ENCODE peak calls at places on chromosomes 12 and 14, in eight cellular contexts. One of them, this sample, is unnamed.
A peak's percentile ranks its signal among the peaks of the same experiment; 100 is the strongest.

GRCh38 chr14:76958975-76959710 is 69.4 kb downstream of the IRF2BPL start:
- DNase-seq in CD14-positive monocyte: peak; percentile 62
- DNase-seq in activated T-cell treated with anti-CD3 and anti-CD28 coated beads for 48 hours: peak; percentile 30
- DNase-seq in hypothalamus: no peak
- DNase-seq in SHP77: peak; percentile 40
- DNase-seq in AG04450: no peak
- DNase-seq in HuH-7.5: no peak
- DNase-seq in T-helper 9 cell: no peak
- DNase-seq in this sample: no peak

GRCh38 chr14:59768855-59769254 is 101.7 kb downstream of the RTN1 start:
- DNase-seq in CD14-positive monocyte: no peak
- DNase-seq in activated T-cell treated with anti-CD3 and anti-CD28 coated beads for 48 hours: no peak
- DNase-seq in hypothalamus: no peak
- DNase-seq in SHP77: no peak
- DNase-seq in AG04450: no peak
- DNase-seq in HuH-7.5: no peak
- DNase-seq in T-helper 9 cell: no peak
- DNase-seq in this sample: no peak

GRCh38 chr12:104628338-104629135 is 171.8 kb downstream of the CHST11 start:
- DNase-seq in CD14-positive monocyte: no peak
- DNase-seq in activated T-cell treated with anti-CD3 and anti-CD28 coated beads for 48 hours: no peak
- DNase-seq in hypothalamus: no peak
- DNase-seq in SHP77: no peak
- DNase-seq in AG04450: no peak
- DNase-seq in HuH-7.5: no peak
- DNase-seq in T-helper 9 cell: no peak
- DNase-seq in this sample: no peak

GRCh38 chr12:90090929-90091651 is 382.5 kb upstream of the ATP2B1 start:
- DNase-seq in CD14-positive monocyte: peak; percentile 71
- DNase-seq in activated T-cell treated with anti-CD3 and anti-CD28 coated beads for 48 hours: no peak
- DNase-seq in hypothalamus: no peak
- DNase-seq in SHP77: no peak
- DNase-seq in AG04450: peak; percentile 63
- DNase-seq in HuH-7.5: no peak
- DNase-seq in T-helper 9 cell: no peak
- DNase-seq in this sample: no peak

GRCh38 chr12:103520686-103521215 is 25.0 kb upstream of the C12orf42 start:
- DNase-seq in CD14-positive monocyte: no peak
- DNase-seq in activated T-cell treated with anti-CD3 and anti-CD28 coated beads for 48 hours: no peak
- DNase-seq in hypothalamus: no peak
- DNase-seq in SHP77: no peak
- DNase-seq in AG04450: no peak
- DNase-seq in HuH-7.5: no peak
- DNase-seq in T-helper 9 cell: no peak
- DNase-seq in this sample: no peak

GRCh38 chr12:50825372-50825838 is 17.3 kb upstream of the TMPRSS12 start:
- DNase-seq in CD14-positive monocyte: no peak
- DNase-seq in activated T-cell treated with anti-CD3 and anti-CD28 coated beads for 48 hours: no peak
- DNase-seq in hypothalamus: no peak
- DNase-seq in SHP77: peak; percentile 14
- DNase-seq in AG04450: peak; percentile 50
- DNase-seq in HuH-7.5: no peak
- DNase-seq in T-helper 9 cell: no peak
- DNase-seq in this sample: no peak

GRCh38 chr14:30355431-30355913 is 203.5 kb upstream of the G2E3 start:
- DNase-seq in CD14-positive monocyte: no peak
- DNase-seq in activated T-cell treated with anti-CD3 and anti-CD28 coated beads for 48 hours: peak; percentile 5
- DNase-seq in hypothalamus: no peak
- DNase-seq in SHP77: no peak
- DNase-seq in AG04450: no peak
- DNase-seq in HuH-7.5: peak; percentile 35
- DNase-seq in T-helper 9 cell: no peak
- DNase-seq in this sample: no peak

GRCh38 chr12:75887979-75888378 is 143.6 kb downstream of the PHLDA1 start:
- DNase-seq in CD14-positive monocyte: no peak
- DNase-seq in activated T-cell treated with anti-CD3 and anti-CD28 coated beads for 48 hours: no peak
- DNase-seq in hypothalamus: no peak
- DNase-seq in SHP77: no peak
- DNase-seq in AG04450: no peak
- DNase-seq in HuH-7.5: no peak
- DNase-seq in T-helper 9 cell: no peak
- DNase-seq in this sample: no peak

GRCh38 chr12:69065804-69066203 is 132.8 kb upstream of the CPM start:
- DNase-seq in CD14-positive monocyte: no peak
- DNase-seq in activated T-cell treated with anti-CD3 and anti-CD28 coated beads for 48 hours: no peak
- DNase-seq in hypothalamus: no peak
- DNase-seq in SHP77: peak; percentile 3
- DNase-seq in AG04450: no peak
- DNase-seq in HuH-7.5: no peak
- DNase-seq in T-helper 9 cell: no peak
- DNase-seq in this sample: no peak

GRCh38 chr14:30921305-30921704 is 46.9 kb downstream of the COCH start:
- DNase-seq in CD14-positive monocyte: no peak
- DNase-seq in activated T-cell treated with anti-CD3 and anti-CD28 coated beads for 48 hours: no peak
- DNase-seq in hypothalamus: no peak
- DNase-seq in SHP77: no peak
- DNase-seq in AG04450: no peak
- DNase-seq in HuH-7.5: no peak
- DNase-seq in T-helper 9 cell: no peak
- DNase-seq in this sample: no peak

GRCh38 chr14:90726656-90727055 is 89.6 kb downstream of the TTC7B start:
- DNase-seq in CD14-positive monocyte: no peak
- DNase-seq in activated T-cell treated with anti-CD3 and anti-CD28 coated beads for 48 hours: no peak
- DNase-seq in hypothalamus: peak; percentile 32
- DNase-seq in SHP77: no peak
- DNase-seq in AG04450: no peak
- DNase-seq in HuH-7.5: no peak
- DNase-seq in T-helper 9 cell: no peak
- DNase-seq in this sample: peak; percentile 33

GRCh38 chr12:110733089-110733715 is 9.5 kb downstream of the PPP1CC start:
- DNase-seq in CD14-positive monocyte: no peak
- DNase-seq in activated T-cell treated with anti-CD3 and anti-CD28 coated beads for 48 hours: no peak
- DNase-seq in hypothalamus: no peak
- DNase-seq in SHP77: no peak
- DNase-seq in AG04450: no peak
- DNase-seq in HuH-7.5: no peak
- DNase-seq in T-helper 9 cell: no peak
- DNase-seq in this sample: no peak

GRCh38 chr12:92030618-92031017 is 115.0 kb downstream of the BTG1 start:
- DNase-seq in CD14-positive monocyte: peak; percentile 51
- DNase-seq in activated T-cell treated with anti-CD3 and anti-CD28 coated beads for 48 hours: no peak
- DNase-seq in hypothalamus: no peak
- DNase-seq in SHP77: no peak
- DNase-seq in AG04450: no peak
- DNase-seq in HuH-7.5: no peak
- DNase-seq in T-helper 9 cell: peak; percentile 35
- DNase-seq in this sample: no peak

GRCh38 chr14:52369305-52369781 is 55.2 kb downstream of the PTGER2 start:
- DNase-seq in CD14-positive monocyte: no peak
- DNase-seq in activated T-cell treated with anti-CD3 and anti-CD28 coated beads for 48 hours: no peak
- DNase-seq in hypothalamus: no peak
- DNase-seq in SHP77: no peak
- DNase-seq in AG04450: no peak
- DNase-seq in HuH-7.5: no peak
- DNase-seq in T-helper 9 cell: no peak
- DNase-seq in this sample: no peak

GRCh38 chr14:95119336-95119735 is 38.0 kb downstream of the DICER1 start:
- DNase-seq in CD14-positive monocyte: no peak
- DNase-seq in activated T-cell treated with anti-CD3 and anti-CD28 coated beads for 48 hours: no peak
- DNase-seq in hypothalamus: no peak
- DNase-seq in SHP77: no peak
- DNase-seq in AG04450: no peak
- DNase-seq in HuH-7.5: no peak
- DNase-seq in T-helper 9 cell: no peak
- DNase-seq in this sample: no peak

GRCh38 chr14:105065280-105066228 is at the start of gene GPR132:
- DNase-seq in CD14-positive monocyte: peak; percentile 98
- DNase-seq in activated T-cell treated with anti-CD3 and anti-CD28 coated beads for 48 hours: peak; percentile 79
- DNase-seq in hypothalamus: no peak
- DNase-seq in SHP77: no peak
- DNase-seq in AG04450: no peak
- DNase-seq in HuH-7.5: no peak
- DNase-seq in T-helper 9 cell: peak; percentile 84
- DNase-seq in this sample: no peak

GRCh38 chr14:93160353-93160801 is 24.3 kb downstream of the MOAP1 start:
- DNase-seq in CD14-positive monocyte: no peak
- DNase-seq in activated T-cell treated with anti-CD3 and anti-CD28 coated beads for 48 hours: no peak
- DNase-seq in hypothalamus: no peak
- DNase-seq in SHP77: peak; percentile 46
- DNase-seq in AG04450: no peak
- DNase-seq in HuH-7.5: no peak
- DNase-seq in T-helper 9 cell: no peak
- DNase-seq in this sample: peak; percentile 66

GRCh38 chr12:68332726-68333630 is 816 bp upstream of the MDM1 start:
- DNase-seq in CD14-positive monocyte: no peak
- DNase-seq in activated T-cell treated with anti-CD3 and anti-CD28 coated beads for 48 hours: no peak
- DNase-seq in hypothalamus: no peak
- DNase-seq in SHP77: no peak
- DNase-seq in AG04450: no peak
- DNase-seq in HuH-7.5: no peak
- DNase-seq in T-helper 9 cell: no peak
- DNase-seq in this sample: no peak

GRCh38 chr14:68891851-68892660 is 87.0 kb downstream of the ACTN1 start:
- DNase-seq in CD14-positive monocyte: no peak
- DNase-seq in activated T-cell treated with anti-CD3 and anti-CD28 coated beads for 48 hours: no peak
- DNase-seq in hypothalamus: no peak
- DNase-seq in SHP77: no peak
- DNase-seq in AG04450: no peak
- DNase-seq in HuH-7.5: no peak
- DNase-seq in T-helper 9 cell: no peak
- DNase-seq in this sample: no peak

GRCh38 chr12:124419292-124420040 is 124.6 kb downstream of the RFLNA start:
- DNase-seq in CD14-positive monocyte: no peak
- DNase-seq in activated T-cell treated with anti-CD3 and anti-CD28 coated beads for 48 hours: no peak
- DNase-seq in hypothalamus: no peak
- DNase-seq in SHP77: peak; percentile 18
- DNase-seq in AG04450: peak; percentile 81
- DNase-seq in HuH-7.5: no peak
- DNase-seq in T-helper 9 cell: no peak
- DNase-seq in this sample: no peak

GRCh38 chr14:24398943-24399801 is at the start of gene NYNRIN:
- DNase-seq in CD14-positive monocyte: no peak
- DNase-seq in activated T-cell treated with anti-CD3 and anti-CD28 coated beads for 48 hours: peak; percentile 12
- DNase-seq in hypothalamus: peak; percentile 20
- DNase-seq in SHP77: no peak
- DNase-seq in AG04450: no peak
- DNase-seq in HuH-7.5: no peak
- DNase-seq in T-helper 9 cell: peak; percentile 22
- DNase-seq in this sample: peak; percentile 93

GRCh38 chr14:100776681-100777365 is 49.1 kb upstream of the MEG3 start:
- DNase-seq in CD14-positive monocyte: no peak
- DNase-seq in activated T-cell treated with anti-CD3 and anti-CD28 coated beads for 48 hours: no peak
- DNase-seq in hypothalamus: no peak
- DNase-seq in SHP77: no peak
- DNase-seq in AG04450: no peak
- DNase-seq in HuH-7.5: no peak
- DNase-seq in T-helper 9 cell: no peak
- DNase-seq in this sample: peak; percentile 48

GRCh38 chr14:76305474-76305826 is 70.5 kb upstream of the ESRRB start:
- DNase-seq in CD14-positive monocyte: no peak
- DNase-seq in activated T-cell treated with anti-CD3 and anti-CD28 coated beads for 48 hours: no peak
- DNase-seq in hypothalamus: no peak
- DNase-seq in SHP77: no peak
- DNase-seq in AG04450: no peak
- DNase-seq in HuH-7.5: no peak
- DNase-seq in T-helper 9 cell: no peak
- DNase-seq in this sample: no peak

GRCh38 chr12:122643207-122643805 is 59.9 kb downstream of the HCAR2 start:
- DNase-seq in CD14-positive monocyte: no peak
- DNase-seq in activated T-cell treated with anti-CD3 and anti-CD28 coated beads for 48 hours: no peak
- DNase-seq in hypothalamus: no peak
- DNase-seq in SHP77: no peak
- DNase-seq in AG04450: no peak
- DNase-seq in HuH-7.5: no peak
- DNase-seq in T-helper 9 cell: no peak
- DNase-seq in this sample: no peak

GRCh38 chr12:14961466-14962155 is at the start of gene ARHGDIB:
- DNase-seq in CD14-positive monocyte: peak; percentile 64
- DNase-seq in activated T-cell treated with anti-CD3 and anti-CD28 coated beads for 48 hours: peak; percentile 52
- DNase-seq in hypothalamus: no peak
- DNase-seq in SHP77: no peak
- DNase-seq in AG04450: no peak
- DNase-seq in HuH-7.5: no peak
- DNase-seq in T-helper 9 cell: peak; percentile 68
- DNase-seq in this sample: no peak

GRCh38 chr14:104690861-104691455 is 1.5 kb downstream of the INF2 start:
- DNase-seq in CD14-positive monocyte: no peak
- DNase-seq in activated T-cell treated with anti-CD3 and anti-CD28 coated beads for 48 hours: no peak
- DNase-seq in hypothalamus: no peak
- DNase-seq in SHP77: no peak
- DNase-seq in AG04450: no peak
- DNase-seq in HuH-7.5: no peak
- DNase-seq in T-helper 9 cell: no peak
- DNase-seq in this sample: no peak

GRCh38 chr12:4579305-4580097 is 17.5 kb downstream of the DYRK4 start:
- DNase-seq in CD14-positive monocyte: no peak
- DNase-seq in activated T-cell treated with anti-CD3 and anti-CD28 coated beads for 48 hours: no peak
- DNase-seq in hypothalamus: no peak
- DNase-seq in SHP77: no peak
- DNase-seq in AG04450: no peak
- DNase-seq in HuH-7.5: peak; percentile 19
- DNase-seq in T-helper 9 cell: no peak
- DNase-seq in this sample: peak; percentile 62

GRCh38 chr14:99907761-99908652 is 114.8 kb downstream of the EML1 start:
- DNase-seq in CD14-positive monocyte: no peak
- DNase-seq in activated T-cell treated with anti-CD3 and anti-CD28 coated beads for 48 hours: no peak
- DNase-seq in hypothalamus: no peak
- DNase-seq in SHP77: no peak
- DNase-seq in AG04450: no peak
- DNase-seq in HuH-7.5: no peak
- DNase-seq in T-helper 9 cell: no peak
- DNase-seq in this sample: no peak

This sample was measured in H7.